ENCODE peak calls at places on chromosomes 5 and 9, in ten cellular contexts. R is DMS53; W is endothelial cell; P is cardiac muscle cell; T is activated T-helper 2 cell treated with anti-CD3 and anti-CD28 coated beads, Interferon-gamma antibody, Interleukin-2, Interleukin-4, amounts not matched to agents 10 μg/mL and 5 μg/mL and 100 μg/mL, durations not matched to agents 14 hours and 24 hours and 36 hours; H is foreskin fibroblast; V is CD4-positive, alpha-beta memory T cell; S is NCI-H774; M is stimulated activated CD8-positive, alpha-beta memory T cell treated with anti-CD3 and anti-CD28 coated beads, Interleukin-15, amount 100 ng/mL, for 24 hours; F is T-helper 2 cell. Z is an unnamed sample.
A peak's percentile ranks its signal among the peaks of the same experiment; 100 is the strongest.

GRCh38 chr9:117392992-117393391 is 21.9 kb downstream of the ASTN2 start:
- DNase-seq in R (peak; percentile 11), W (peak; percentile 5), P (no peak), T (no peak), H (no peak), V (no peak), S (no peak), M (no peak), F (no peak), Z (no peak)

GRCh38 chr5:107486489-107486888 is 184.2 kb downstream of the EFNA5 start:
- DNase-seq in R (peak; percentile 8), W (no peak), P (no peak), T (peak; percentile 29), H (peak; percentile 64), V (peak; percentile 17), S (no peak), M (no peak), F (peak; percentile 47), Z (no peak)

GRCh38 chr9:87267251-87267679 is 230.4 kb upstream of the DAPK1 start:
- DNase-seq in R (no peak), W (no peak), P (no peak), T (no peak), H (peak; percentile 57), V (no peak), S (no peak), M (no peak), F (no peak), Z (no peak)

GRCh38 chr5:132013711-132014110 is 2.3 kb upstream of the ACSL6 start:
- DNase-seq in R (no peak), W (peak; percentile 1), P (no peak), T (peak; percentile 4), H (no peak), V (no peak), S (no peak), M (no peak), F (no peak), Z (no peak)

GRCh38 chr5:76943006-76943405 is 9.8 kb upstream of the CRHBP start:
- DNase-seq in R (no peak), W (no peak), P (no peak), T (no peak), H (peak; percentile 82), V (no peak), S (no peak), M (no peak), F (no peak), Z (no peak)

GRCh38 chr5:180291234-180291940 is 496 bp downstream of the MAPK9 start:
- DNase-seq in R (peak; percentile 61), W (peak; percentile 44), P (peak; percentile 39), T (no peak), H (peak; percentile 56), V (no peak), S (no peak), M (no peak), F (no peak), Z (no peak)

GRCh38 chr5:61228691-61229280 is 66.5 kb upstream of the SMIM15 start:
- DNase-seq in R (no peak), W (no peak), P (no peak), T (no peak), H (peak; percentile 26), V (no peak), S (no peak), M (no peak), F (no peak), Z (no peak)

GRCh38 chr5:40474250-40474649 is 205.5 kb upstream of the PTGER4 start:
- DNase-seq in R (no peak), W (no peak), P (no peak), T (no peak), H (no peak), V (no peak), S (no peak), M (no peak), F (no peak), Z (no peak)

GRCh38 chr9:116149844-116150243 is 3.7 kb upstream of the PAPPA start:
- DNase-seq in R (peak; percentile 54), W (peak; percentile 60), P (peak; percentile 59), T (no peak), H (peak; percentile 44), V (no peak), S (no peak), M (no peak), F (no peak), Z (peak; percentile 41)

GRCh38 chr5:172553838-172554344 is 87.2 kb upstream of the NEURL1B start:
- DNase-seq in R (no peak), W (no peak), P (no peak), T (no peak), H (no peak), V (no peak), S (no peak), M (no peak), F (no peak), Z (no peak)

GRCh38 chr5:176408590-176408989 is 7.7 kb downstream of the CLTB start:
- DNase-seq in R (no peak), W (no peak), P (no peak), T (no peak), H (no peak), V (no peak), S (no peak), M (no peak), F (no peak), Z (no peak)

GRCh38 chr5:17094830-17095229 is 122.6 kb upstream of the BASP1 start:
- DNase-seq in R (no peak), W (no peak), P (no peak), T (no peak), H (no peak), V (no peak), S (no peak), M (no peak), F (no peak), Z (no peak)

GRCh38 chr5:66892715-66893114 is 296.5 kb downstream of the MAST4 start:
- DNase-seq in R (no peak), W (no peak), P (no peak), T (no peak), H (no peak), V (no peak), S (no peak), M (no peak), F (no peak), Z (no peak)

GRCh38 chr9:128937310-128938165 is 9.9 kb downstream of the DOLK start:
- DNase-seq in R (no peak), W (no peak), P (no peak), T (no peak), H (no peak), V (no peak), S (no peak), M (no peak), F (no peak), Z (no peak)

GRCh38 chr9:5193345-5193744 is 7.9 kb upstream of the INSL6 start:
- DNase-seq in R (no peak), W (no peak), P (no peak), T (no peak), H (no peak), V (no peak), S (no peak), M (no peak), F (no peak), Z (no peak)

GRCh38 chr9:7237473-7238243 is 479.9 kb downstream of the KDM4C start:
- DNase-seq in R (peak; percentile 66), W (no peak), P (no peak), T (no peak), H (peak; percentile 6), V (no peak), S (peak; percentile 74), M (no peak), F (no peak), Z (no peak)

GRCh38 chr9:6433405-6433804 is 20.4 kb downstream of the UHRF2 start:
- DNase-seq in R (no peak), W (no peak), P (no peak), T (no peak), H (peak; percentile 57), V (no peak), S (no peak), M (no peak), F (no peak), Z (no peak)

GRCh38 chr5:180143656-180144364 is 65.2 kb downstream of the RASGEF1C start:
- DNase-seq in R (no peak), W (no peak), P (no peak), T (no peak), H (no peak), V (no peak), S (no peak), M (no peak), F (no peak), Z (no peak)

GRCh38 chr9:100014846-100015245 is 84.0 kb downstream of the ERP44 start:
- DNase-seq in R (no peak), W (no peak), P (no peak), T (no peak), H (no peak), V (no peak), S (no peak), M (no peak), F (no peak), Z (no peak)

GRCh38 chr9:15851766-15852165 is 298.9 kb downstream of the CCDC171 start:
- DNase-seq in R (no peak), W (no peak), P (no peak), T (no peak), H (no peak), V (no peak), S (no peak), M (no peak), F (no peak), Z (no peak)

GRCh38 chr9:21591221-21592062 is 109.3 kb upstream of the IFNE start:
- DNase-seq in R (peak; percentile 87), W (no peak), P (no peak), T (peak; percentile 24), H (peak; percentile 98), V (no peak), S (no peak), M (no peak), F (no peak), Z (no peak)

GRCh38 chr9:32703635-32704034 is 68.2 kb upstream of the TAF1L start:
- DNase-seq in R (peak; percentile 18), W (no peak), P (peak; percentile 8), T (no peak), H (no peak), V (no peak), S (no peak), M (no peak), F (no peak), Z (no peak)

GRCh38 chr9:137298401-137298982 is 3.6 kb downstream of the NRARP start:
- DNase-seq in R (no peak), W (no peak), P (no peak), T (no peak), H (no peak), V (no peak), S (no peak), M (no peak), F (no peak), Z (no peak)

GRCh38 chr5:72457491-72457890 is 49.7 kb downstream of the ZNF366 start:
- DNase-seq in R (no peak), W (no peak), P (no peak), T (no peak), H (no peak), V (no peak), S (no peak), M (no peak), F (no peak), Z (no peak)

GRCh38 chr5:171595801-171596231 is 176.4 kb downstream of the FGF18 start:
- DNase-seq in R (peak; percentile 87), W (no peak), P (no peak), T (no peak), H (peak; percentile 89), V (no peak), S (no peak), M (no peak), F (no peak), Z (no peak)

GRCh38 chr5:178332096-178332780 is 99.6 kb upstream of the PHYKPL start:
- DNase-seq in R (no peak), W (no peak), P (no peak), T (no peak), H (no peak), V (no peak), S (no peak), M (no peak), F (no peak), Z (no peak)

GRCh38 chr9:126836216-126836615 is 24.2 kb upstream of the ZBTB34 start:
- DNase-seq in R (no peak), W (no peak), P (no peak), T (no peak), H (no peak), V (no peak), S (no peak), M (no peak), F (no peak), Z (no peak)

GRCh38 chr5:32319392-32319791 is 6.7 kb upstream of the MTMR12 start:
- DNase-seq in R (no peak), W (no peak), P (no peak), T (no peak), H (no peak), V (no peak), S (no peak), M (no peak), F (no peak), Z (no peak)